ENCODE peak calls at places on chromosomes 4 and X, in eight cellular contexts. One of them, this sample, is unnamed.

GRCh38 chrX:54821310-54821709 is 13.8 kb downstream of the MAGED2 start:
- DNase-seq in AG08396: no peak
- DNase-seq in glutamatergic neuron: no peak
- DNase-seq in uterus: no peak
- DNase-seq in amniotic stem cell: no peak
- DNase-seq in NCI-H748 treated with DMSO at 0.1 percent for 48 hours: no peak
- DNase-seq in stimulated activated CD8-positive, alpha-beta memory T cell treated with anti-CD3 and anti-CD28 coated beads, Interleukin-7, amount 100 ng/mL, for 24 hours: no peak
- DNase-seq in nephron progenitor cell: no peak
- DNase-seq in this sample: peak; percentile 3

GRCh38 chr4:169311643-169312365 is 41.0 kb upstream of the SH3RF1 start:
- DNase-seq in NCI-H748 treated with DMSO at 0.1 percent for 48 hours: no peak
- DNase-seq in glutamatergic neuron: peak; percentile 44
- DNase-seq in AG08396: peak; percentile 51
- DNase-seq in stimulated activated CD8-positive, alpha-beta memory T cell treated with anti-CD3 and anti-CD28 coated beads, Interleukin-7, amount 100 ng/mL, for 24 hours: no peak
- DNase-seq in nephron progenitor cell: peak; percentile 8
- DNase-seq in amniotic stem cell: no peak
- DNase-seq in uterus: no peak
- DNase-seq in this sample: peak; percentile 65

GRCh38 chr4:173046818-173047217 is 121.8 kb upstream of the GALNT7 start:
- DNase-seq in uterus: no peak
- DNase-seq in nephron progenitor cell: peak; percentile 59
- DNase-seq in stimulated activated CD8-positive, alpha-beta memory T cell treated with anti-CD3 and anti-CD28 coated beads, Interleukin-7, amount 100 ng/mL, for 24 hours: no peak
- DNase-seq in AG08396: no peak
- DNase-seq in glutamatergic neuron: no peak
- DNase-seq in amniotic stem cell: no peak
- DNase-seq in NCI-H748 treated with DMSO at 0.1 percent for 48 hours: peak; percentile 51
- DNase-seq in this sample: no peak

GRCh38 chrX:112967341-112967740 is 126.7 kb upstream of the AMOT start:
- DNase-seq in AG08396: no peak
- DNase-seq in uterus: no peak
- DNase-seq in nephron progenitor cell: no peak
- DNase-seq in amniotic stem cell: no peak
- DNase-seq in stimulated activated CD8-positive, alpha-beta memory T cell treated with anti-CD3 and anti-CD28 coated beads, Interleukin-7, amount 100 ng/mL, for 24 hours: no peak
- DNase-seq in glutamatergic neuron: no peak
- DNase-seq in NCI-H748 treated with DMSO at 0.1 percent for 48 hours: no peak
- DNase-seq in this sample: no peak

GRCh38 chr4:140078366-140078765 is 75.6 kb downstream of the MAML3 start:
- DNase-seq in amniotic stem cell: no peak
- DNase-seq in uterus: peak; percentile 44
- DNase-seq in stimulated activated CD8-positive, alpha-beta memory T cell treated with anti-CD3 and anti-CD28 coated beads, Interleukin-7, amount 100 ng/mL, for 24 hours: no peak
- DNase-seq in NCI-H748 treated with DMSO at 0.1 percent for 48 hours: no peak
- DNase-seq in glutamatergic neuron: peak; percentile 74
- DNase-seq in AG08396: no peak
- DNase-seq in nephron progenitor cell: peak; percentile 55
- DNase-seq in this sample: peak; percentile 26

GRCh38 chrX:12701625-12702024 is 89.6 kb upstream of the PRPS2 start:
- DNase-seq in stimulated activated CD8-positive, alpha-beta memory T cell treated with anti-CD3 and anti-CD28 coated beads, Interleukin-7, amount 100 ng/mL, for 24 hours: no peak
- DNase-seq in glutamatergic neuron: peak; percentile 48
- DNase-seq in nephron progenitor cell: peak; percentile 46
- DNase-seq in uterus: no peak
- DNase-seq in amniotic stem cell: peak; percentile 3
- DNase-seq in NCI-H748 treated with DMSO at 0.1 percent for 48 hours: peak; percentile 86
- DNase-seq in AG08396: peak; percentile 48
- DNase-seq in this sample: peak; percentile 42

GRCh38 chrX:15761564-15762191 is 23.6 kb downstream of the CA5B start:
- DNase-seq in AG08396: peak; percentile 45
- DNase-seq in nephron progenitor cell: peak; percentile 40
- DNase-seq in uterus: no peak
- DNase-seq in amniotic stem cell: peak; percentile 1
- DNase-seq in NCI-H748 treated with DMSO at 0.1 percent for 48 hours: no peak
- DNase-seq in glutamatergic neuron: peak; percentile 15
- DNase-seq in stimulated activated CD8-positive, alpha-beta memory T cell treated with anti-CD3 and anti-CD28 coated beads, Interleukin-7, amount 100 ng/mL, for 24 hours: no peak
- DNase-seq in this sample: peak; percentile 77

GRCh38 chrX:13652256-13653021 is 502 bp upstream of the TCEANC start:
- DNase-seq in AG08396: peak; percentile 61
- DNase-seq in stimulated activated CD8-positive, alpha-beta memory T cell treated with anti-CD3 and anti-CD28 coated beads, Interleukin-7, amount 100 ng/mL, for 24 hours: no peak
- DNase-seq in uterus: peak; percentile 39
- DNase-seq in nephron progenitor cell: no peak
- DNase-seq in NCI-H748 treated with DMSO at 0.1 percent for 48 hours: no peak
- DNase-seq in glutamatergic neuron: no peak
- DNase-seq in amniotic stem cell: peak; percentile 27
- DNase-seq in this sample: no peak

GRCh38 chr4:182620111-182620980 is 296.8 kb downstream of the DCTD start:
- DNase-seq in AG08396: no peak
- DNase-seq in uterus: no peak
- DNase-seq in amniotic stem cell: no peak
- DNase-seq in glutamatergic neuron: no peak
- DNase-seq in stimulated activated CD8-positive, alpha-beta memory T cell treated with anti-CD3 and anti-CD28 coated beads, Interleukin-7, amount 100 ng/mL, for 24 hours: no peak
- DNase-seq in nephron progenitor cell: no peak
- DNase-seq in NCI-H748 treated with DMSO at 0.1 percent for 48 hours: no peak
- DNase-seq in this sample: no peak

GRCh38 chr4:123399638-123400358 is 3.2 kb downstream of the SPRY1 start:
- DNase-seq in glutamatergic neuron: no peak
- DNase-seq in amniotic stem cell: no peak
- DNase-seq in stimulated activated CD8-positive, alpha-beta memory T cell treated with anti-CD3 and anti-CD28 coated beads, Interleukin-7, amount 100 ng/mL, for 24 hours: no peak
- DNase-seq in uterus: no peak
- DNase-seq in NCI-H748 treated with DMSO at 0.1 percent for 48 hours: no peak
- DNase-seq in AG08396: no peak
- DNase-seq in nephron progenitor cell: no peak
- DNase-seq in this sample: no peak

GRCh38 chr4:77044458-77045124 is 31.2 kb downstream of the CCNI start:
- DNase-seq in nephron progenitor cell: no peak
- DNase-seq in NCI-H748 treated with DMSO at 0.1 percent for 48 hours: no peak
- DNase-seq in AG08396: no peak
- DNase-seq in stimulated activated CD8-positive, alpha-beta memory T cell treated with anti-CD3 and anti-CD28 coated beads, Interleukin-7, amount 100 ng/mL, for 24 hours: no peak
- DNase-seq in amniotic stem cell: no peak
- DNase-seq in uterus: no peak
- DNase-seq in glutamatergic neuron: no peak
- DNase-seq in this sample: no peak

GRCh38 chr4:7398104-7398423 is 36.7 kb downstream of the PSAPL1 start:
- DNase-seq in AG08396: no peak
- DNase-seq in amniotic stem cell: no peak
- DNase-seq in stimulated activated CD8-positive, alpha-beta memory T cell treated with anti-CD3 and anti-CD28 coated beads, Interleukin-7, amount 100 ng/mL, for 24 hours: no peak
- DNase-seq in uterus: no peak
- DNase-seq in glutamatergic neuron: no peak
- DNase-seq in nephron progenitor cell: no peak
- DNase-seq in NCI-H748 treated with DMSO at 0.1 percent for 48 hours: peak; percentile 3
- DNase-seq in this sample: no peak

GRCh38 chr4:169659736-169660670 is 39.6 kb downstream of the CLCN3 start:
- DNase-seq in nephron progenitor cell: peak; percentile 39
- DNase-seq in glutamatergic neuron: peak; percentile 40
- DNase-seq in NCI-H748 treated with DMSO at 0.1 percent for 48 hours: peak; percentile 81
- DNase-seq in uterus: peak; percentile 87
- DNase-seq in amniotic stem cell: peak; percentile 99
- DNase-seq in AG08396: peak; percentile 90
- DNase-seq in stimulated activated CD8-positive, alpha-beta memory T cell treated with anti-CD3 and anti-CD28 coated beads, Interleukin-7, amount 100 ng/mL, for 24 hours: peak; percentile 15
- DNase-seq in this sample: peak; percentile 23

GRCh38 chr4:6839579-6839978 is 57.1 kb downstream of the KIAA0232 start:
- DNase-seq in nephron progenitor cell: no peak
- DNase-seq in AG08396: no peak
- DNase-seq in amniotic stem cell: no peak
- DNase-seq in NCI-H748 treated with DMSO at 0.1 percent for 48 hours: no peak
- DNase-seq in stimulated activated CD8-positive, alpha-beta memory T cell treated with anti-CD3 and anti-CD28 coated beads, Interleukin-7, amount 100 ng/mL, for 24 hours: no peak
- DNase-seq in uterus: no peak
- DNase-seq in glutamatergic neuron: no peak
- DNase-seq in this sample: no peak

GRCh38 chr4:140833280-140833679 is 77.1 kb upstream of the TBC1D9 start:
- DNase-seq in NCI-H748 treated with DMSO at 0.1 percent for 48 hours: no peak
- DNase-seq in uterus: no peak
- DNase-seq in stimulated activated CD8-positive, alpha-beta memory T cell treated with anti-CD3 and anti-CD28 coated beads, Interleukin-7, amount 100 ng/mL, for 24 hours: no peak
- DNase-seq in amniotic stem cell: no peak
- DNase-seq in nephron progenitor cell: no peak
- DNase-seq in AG08396: no peak
- DNase-seq in glutamatergic neuron: no peak
- DNase-seq in this sample: no peak

GRCh38 chr4:17398805-17399204 is 113.1 kb downstream of the QDPR start:
- DNase-seq in AG08396: no peak
- DNase-seq in nephron progenitor cell: no peak
- DNase-seq in NCI-H748 treated with DMSO at 0.1 percent for 48 hours: no peak
- DNase-seq in amniotic stem cell: no peak
- DNase-seq in stimulated activated CD8-positive, alpha-beta memory T cell treated with anti-CD3 and anti-CD28 coated beads, Interleukin-7, amount 100 ng/mL, for 24 hours: no peak
- DNase-seq in uterus: no peak
- DNase-seq in glutamatergic neuron: no peak
- DNase-seq in this sample: no peak

This sample was measured in H7.